ENCODE peak calls at places on chromosomes 16 and 17, in nine cellular contexts. I, Q, G, F, S, O, E, R and L are unnamed samples.

GRCh38 chr16:88083582-88083981 is 132.3 kb downstream of the BANP start:
- DNase-seq in O (no peak), Q (no peak), F (no peak), R (no peak), I (no peak), E (no peak), S (no peak), G (no peak), L (no peak)

GRCh38 chr17:56699186-56699895 is 105.8 kb downstream of the NOG start:
- DNase-seq in F (peak; percentile 44), S (peak; percentile 97), Q (peak; percentile 99), I (peak; percentile 100), E (peak; percentile 96), R (peak; percentile 94), O (peak; percentile 99), G (no peak), L (peak; percentile 99)

GRCh38 chr17:73365203-73365933 is 53.6 kb upstream of the CDC42EP4 start:
- DNase-seq in R (no peak), I (no peak), S (no peak), G (no peak), F (no peak), O (no peak), E (no peak), Q (no peak), L (no peak)

GRCh38 chr16:23466162-23466885 is 13.3 kb upstream of the COG7 start:
- DNase-seq in G (no peak), R (peak; percentile 52), O (peak; percentile 98), Q (peak; percentile 89), S (peak; percentile 95), I (no peak), F (no peak), E (no peak), L (no peak)

GRCh38 chr17:81057079-81057730 is 22.3 kb downstream of the BAIAP2 start:
- DNase-seq in Q (peak; percentile 8), G (no peak), S (peak; percentile 51), R (no peak), O (peak; percentile 84), E (peak; percentile 82), F (no peak), I (peak; percentile 96), L (no peak)

GRCh38 chr17:50280068-50280467 is 5.8 kb downstream of the TMEM92 start:
- DNase-seq in I (no peak), G (no peak), S (no peak), E (no peak), O (no peak), Q (no peak), R (no peak), F (no peak), L (no peak)

GRCh38 chr16:52435573-52435972 is 111.4 kb downstream of the TOX3 start:
- DNase-seq in E (no peak), S (no peak), R (no peak), G (peak; percentile 93), I (no peak), F (no peak), Q (no peak), O (no peak), L (no peak)

GRCh38 chr17:9258115-9259020 is 237.1 kb downstream of the NTN1 start:
- DNase-seq in E (no peak), G (no peak), S (no peak), Q (no peak), R (no peak), O (no peak), F (no peak), I (peak; percentile 37), L (no peak)

GRCh38 chr17:34435182-34435928 is 72.3 kb upstream of the CCL1 start:
- DNase-seq in F (no peak), I (no peak), O (no peak), R (no peak), Q (no peak), G (no peak), E (no peak), S (no peak), L (no peak)

GRCh38 chr16:56936491-56936890 is 4.5 kb downstream of the HERPUD1 start:
- DNase-seq in G (no peak), O (no peak), R (no peak), S (no peak), I (peak; percentile 64), E (peak; percentile 47), F (no peak), Q (no peak), L (no peak)

GRCh38 chr17:65896889-65897288 is 295.0 kb downstream of the CEP112 start:
- DNase-seq in G (peak; percentile 29), Q (no peak), R (no peak), I (no peak), S (no peak), F (no peak), O (no peak), E (no peak), L (no peak)

GRCh38 chr16:65254144-65254543 is 132.3 kb upstream of the CDH11 start:
- DNase-seq in Q (no peak), F (no peak), G (no peak), S (no peak), O (no peak), E (no peak), I (no peak), R (no peak), L (no peak)

GRCh38 chr17:18143044-18143936 is 34.7 kb downstream of the MYO15A start:
- DNase-seq in F (peak; percentile 46), E (peak; percentile 12), G (no peak), I (peak; percentile 78), Q (peak; percentile 11), O (peak; percentile 49), S (peak; percentile 31), R (no peak), L (no peak)

GRCh38 chr17:2892305-2892971 is 96.2 kb downstream of the RAP1GAP2 start:
- DNase-seq in Q (peak; percentile 83), R (peak; percentile 61), I (peak; percentile 89), F (no peak), E (peak; percentile 66), O (peak; percentile 99), S (peak; percentile 90), G (no peak), L (peak; percentile 50)

GRCh38 chr17:27241346-27241946 is 52.5 kb upstream of the WSB1 start:
- DNase-seq in O (peak; percentile 99), S (peak; percentile 50), R (no peak), G (no peak), E (no peak), F (no peak), I (peak; percentile 64), Q (peak; percentile 15), L (no peak)

GRCh38 chr16:2211923-2212347 is 1.3 kb upstream of the BRICD5 start:
- DNase-seq in S (no peak), G (no peak), O (no peak), I (no peak), E (no peak), R (no peak), F (no peak), Q (no peak), L (no peak)

GRCh38 chr17:50063516-50064252 is 7.8 kb downstream of the ITGA3 start:
- DNase-seq in Q (peak; percentile 36), F (no peak), R (no peak), I (no peak), E (no peak), G (no peak), O (peak; percentile 64), S (peak; percentile 77), L (no peak)

GRCh38 chr16:3999479-3999868 is 116.8 kb downstream of the ADCY9 start:
- DNase-seq in I (peak; percentile 78), G (no peak), R (peak; percentile 46), S (peak; percentile 80), E (peak; percentile 93), O (no peak), F (no peak), Q (peak; percentile 9), L (no peak)

GRCh38 chr17:77475012-77475976 is 334.5 kb downstream of the SEC14L1 start:
- DNase-seq in S (peak; percentile 75), I (no peak), G (no peak), O (peak; percentile 71), E (peak; percentile 93), Q (peak; percentile 39), R (peak; percentile 79), F (no peak), L (no peak)

GRCh38 chr16:70529051-70529777 is 5.6 kb downstream of the SF3B3 start:
- DNase-seq in O (peak; percentile 70), S (peak; percentile 82), I (peak; percentile 22), R (no peak), F (no peak), G (no peak), Q (peak; percentile 70), E (peak; percentile 77), L (peak; percentile 51)

GRCh38 chr17:491086-492014 is 138.7 kb upstream of the RPH3AL start:
- DNase-seq in I (no peak), G (no peak), F (peak; percentile 52), Q (peak; percentile 59), O (peak; percentile 18), E (peak; percentile 83), R (peak; percentile 34), S (peak; percentile 45), L (no peak)

GRCh38 chr17:7886227-7887037 is 2.2 kb upstream of the CHD3 start:
- DNase-seq in I (peak; percentile 61), S (peak; percentile 16), Q (no peak), E (peak; percentile 33), F (peak; percentile 44), O (no peak), G (peak; percentile 61), R (no peak), L (no peak)

GRCh38 chr17:36608794-36609497 is 7.6 kb downstream of the MRM1 start:
- DNase-seq in E (peak; percentile 67), S (peak; percentile 81), Q (peak; percentile 60), R (peak; percentile 29), O (peak; percentile 80), F (peak; percentile 40), G (peak; percentile 74), I (peak; percentile 78), L (peak; percentile 11)

GRCh38 chr17:82668631-82669099 is 20.4 kb upstream of the WDR45B start:
- DNase-seq in Q (peak; percentile 50), R (peak; percentile 18), O (peak; percentile 62), F (peak; percentile 67), E (peak; percentile 75), I (peak; percentile 88), G (no peak), S (no peak), L (no peak)

GRCh38 chr17:6072157-6072556 is 2.0 kb downstream of the WSCD1 start:
- DNase-seq in S (peak; percentile 16), E (no peak), R (no peak), I (no peak), F (no peak), G (no peak), O (peak; percentile 24), Q (no peak), L (no peak)